ENCODE peak calls at places on chromosome 4, in seven cellular contexts. K is lung, Y is NCI-H187 treated with DMSO at 0.1 percent for 48 hours, E is amniotic stem cell, F is NCI-H1417, V is ELR, N is ELF-1. X is an unnamed sample.
A peak's percentile ranks its signal among the peaks of the same experiment; 100 is the strongest.

GRCh38 chr4:102642571-102643298 is 118.0 kb downstream of the MANBA start:
- DNase-seq in K (no peak), E (no peak), V (peak; percentile 11), F (no peak), Y (no peak), N (no peak), X (peak; percentile 24)

GRCh38 chr4:3372933-3373465 is 68.8 kb upstream of the HGFAC start:
- DNase-seq in V (no peak), E (no peak), N (no peak), K (peak; percentile 69), Y (no peak), F (no peak), X (no peak)

GRCh38 chr4:2787230-2788100 is 5.4 kb upstream of the SH3BP2 start:
- DNase-seq in Y (no peak), F (peak; percentile 4), N (peak; percentile 77), K (no peak), E (no peak), V (no peak), X (no peak)

GRCh38 chr4:159204566-159204965 is 101.7 kb downstream of the RAPGEF2 start:
- DNase-seq in F (no peak), V (no peak), N (no peak), E (no peak), K (no peak), Y (no peak), X (no peak)

GRCh38 chr4:119165767-119166166 is 30.1 kb downstream of the MYOZ2 start:
- DNase-seq in F (peak; percentile 52), V (no peak), E (no peak), K (no peak), Y (no peak), N (no peak), X (no peak)

GRCh38 chr4:8754634-8755589 is 116.7 kb downstream of the HMX1 start:
- DNase-seq in F (no peak), N (no peak), V (no peak), Y (no peak), K (no peak), E (no peak), X (no peak)

GRCh38 chr4:19455850-19456602 is 795.7 kb upstream of the SLIT2 start:
- DNase-seq in Y (no peak), N (peak; percentile 7), E (no peak), V (no peak), K (no peak), F (no peak), X (no peak)

GRCh38 chr4:13054410-13054970 is 429.6 kb downstream of the RAB28 start:
- DNase-seq in E (no peak), K (no peak), F (no peak), V (no peak), Y (no peak), N (no peak), X (no peak)

GRCh38 chr4:116870667-116871066 is 214.7 kb downstream of the TRAM1L1 start:
- DNase-seq in V (no peak), K (no peak), E (no peak), N (no peak), F (no peak), Y (no peak), X (no peak)

GRCh38 chr4:128338634-128339355 is 51.2 kb upstream of the PGRMC2 start:
- DNase-seq in K (no peak), F (no peak), Y (no peak), N (no peak), V (peak; percentile 92), E (no peak), X (peak; percentile 94)

GRCh38 chr4:166088576-166088975 is 215.5 kb downstream of the TLL1 start:
- DNase-seq in F (no peak), K (no peak), Y (no peak), V (no peak), E (no peak), N (no peak), X (no peak)

GRCh38 chr4:112182604-112183003 is 37.4 kb downstream of the FAM241A start:
- DNase-seq in K (no peak), V (no peak), N (no peak), E (no peak), F (no peak), Y (no peak), X (no peak)

GRCh38 chr4:34181311-34181808 is 2063.0 kb downstream of the ARAP2 start:
- DNase-seq in E (peak; percentile 79), K (no peak), F (no peak), N (no peak), V (peak; percentile 94), Y (no peak), X (peak; percentile 88)

GRCh38 chr4:22515145-22515887 is 550 bp downstream of the ADGRA3 start:
- DNase-seq in F (peak; percentile 82), Y (peak; percentile 20), K (peak; percentile 52), N (peak; percentile 85), V (peak; percentile 77), E (peak; percentile 58), X (peak; percentile 54)

GRCh38 chr4:26233350-26233749 is 87.5 kb upstream of the RBPJ start:
- DNase-seq in F (no peak), E (no peak), N (no peak), Y (no peak), V (no peak), K (no peak), X (no peak)

GRCh38 chr4:151766691-151767090 is 5.9 kb upstream of the GATB start:
- DNase-seq in Y (no peak), F (no peak), N (peak; percentile 4), V (peak; percentile 15), E (no peak), K (no peak), X (no peak)